ENCODE peak calls at places on chromosomes 6 and 20, in six cellular contexts. One of them, this sample, is unnamed.

GRCh38 chr6:133341607-133342158 is 100.5 kb downstream of the EYA4 start:
- DNase-seq in HFFc6: no peak
- DNase-seq in astrocyte: peak
- DNase-seq in thyroid gland: no peak
- DNase-seq in cardiac muscle cell: peak
- DNase-seq in lower leg skin: no peak
- DNase-seq in this sample: peak

GRCh38 chr6:37525460-37526357 is 26.0 kb upstream of the CCDC167 start:
- DNase-seq in HFFc6: no peak
- DNase-seq in astrocyte: no peak
- DNase-seq in thyroid gland: no peak
- DNase-seq in cardiac muscle cell: peak
- DNase-seq in lower leg skin: no peak
- DNase-seq in this sample: peak

GRCh38 chr6:26299286-26300042 is 65.5 kb upstream of the BTN3A2 start:
- DNase-seq in HFFc6: peak
- DNase-seq in astrocyte: no peak
- DNase-seq in thyroid gland: no peak
- DNase-seq in cardiac muscle cell: no peak
- DNase-seq in lower leg skin: no peak
- DNase-seq in this sample: peak

GRCh38 chr6:29653452-29654038 is 3.3 kb upstream of the MOG start:
- DNase-seq in HFFc6: peak
- DNase-seq in astrocyte: peak
- DNase-seq in thyroid gland: peak
- DNase-seq in cardiac muscle cell: peak
- DNase-seq in lower leg skin: no peak
- DNase-seq in this sample: peak

GRCh38 chr6:140809694-140810101 is 1323.0 kb upstream of the GJE1 start:
- DNase-seq in HFFc6: no peak
- DNase-seq in astrocyte: peak
- DNase-seq in thyroid gland: no peak
- DNase-seq in cardiac muscle cell: no peak
- DNase-seq in lower leg skin: no peak
- DNase-seq in this sample: no peak

GRCh38 chr6:168294901-168295300 is 24.7 kb downstream of the DACT2 start:
- DNase-seq in HFFc6: no peak
- DNase-seq in astrocyte: no peak
- DNase-seq in thyroid gland: no peak
- DNase-seq in cardiac muscle cell: no peak
- DNase-seq in lower leg skin: peak
- DNase-seq in this sample: no peak

GRCh38 chr6:16322666-16323312 is 84.4 kb downstream of the GMPR start:
- DNase-seq in HFFc6: peak
- DNase-seq in astrocyte: peak
- DNase-seq in thyroid gland: peak
- DNase-seq in cardiac muscle cell: peak
- DNase-seq in lower leg skin: peak
- DNase-seq in this sample: peak

GRCh38 chr6:1872649-1873131 is 263.0 kb downstream of the FOXC1 start:
- DNase-seq in HFFc6: peak
- DNase-seq in astrocyte: peak
- DNase-seq in thyroid gland: no peak
- DNase-seq in cardiac muscle cell: peak
- DNase-seq in lower leg skin: no peak
- DNase-seq in this sample: peak

GRCh38 chr20:64244281-64244805 is 11.2 kb upstream of the PCMTD2 start:
- DNase-seq in HFFc6: no peak
- DNase-seq in astrocyte: no peak
- DNase-seq in thyroid gland: no peak
- DNase-seq in cardiac muscle cell: no peak
- DNase-seq in lower leg skin: peak
- DNase-seq in this sample: no peak

GRCh38 chr6:139490482-139490881 is 116.0 kb upstream of the CITED2 start:
- DNase-seq in HFFc6: no peak
- DNase-seq in astrocyte: no peak
- DNase-seq in thyroid gland: no peak
- DNase-seq in cardiac muscle cell: no peak
- DNase-seq in lower leg skin: no peak
- DNase-seq in this sample: peak

GRCh38 chr6:43076928-43077809 is 1.1 kb downstream of the PTK7 start:
- DNase-seq in HFFc6: no peak
- DNase-seq in astrocyte: peak
- DNase-seq in thyroid gland: peak
- DNase-seq in cardiac muscle cell: peak
- DNase-seq in lower leg skin: no peak
- DNase-seq in this sample: peak

GRCh38 chr6:170068496-170068895 is 222.4 kb downstream of the DLL1 start:
- DNase-seq in HFFc6: no peak
- DNase-seq in astrocyte: no peak
- DNase-seq in thyroid gland: no peak
- DNase-seq in cardiac muscle cell: no peak
- DNase-seq in lower leg skin: peak
- DNase-seq in this sample: no peak

GRCh38 chr6:127079681-127080080 is 38.8 kb upstream of the RSPO3 start:
- DNase-seq in HFFc6: no peak
- DNase-seq in astrocyte: no peak
- DNase-seq in thyroid gland: no peak
- DNase-seq in cardiac muscle cell: no peak
- DNase-seq in lower leg skin: no peak
- DNase-seq in this sample: no peak

GRCh38 chr20:40472905-40473304 is 216.1 kb downstream of the MAFB start:
- DNase-seq in HFFc6: no peak
- DNase-seq in astrocyte: no peak
- DNase-seq in thyroid gland: no peak
- DNase-seq in cardiac muscle cell: no peak
- DNase-seq in lower leg skin: no peak
- DNase-seq in this sample: no peak

GRCh38 chr6:82006027-82006738 is 241.4 kb downstream of the IBTK start:
- DNase-seq in HFFc6: peak
- DNase-seq in astrocyte: no peak
- DNase-seq in thyroid gland: peak
- DNase-seq in cardiac muscle cell: peak
- DNase-seq in lower leg skin: no peak
- DNase-seq in this sample: peak

GRCh38 chr6:161080263-161080970 is 88.8 kb downstream of the MAP3K4 start:
- DNase-seq in HFFc6: no peak
- DNase-seq in astrocyte: no peak
- DNase-seq in thyroid gland: no peak
- DNase-seq in cardiac muscle cell: no peak
- DNase-seq in lower leg skin: no peak
- DNase-seq in this sample: no peak

GRCh38 chr6:142871910-142872331 is 73.1 kb downstream of the HIVEP2 start:
- DNase-seq in HFFc6: peak
- DNase-seq in astrocyte: peak
- DNase-seq in thyroid gland: no peak
- DNase-seq in cardiac muscle cell: no peak
- DNase-seq in lower leg skin: no peak
- DNase-seq in this sample: peak

DNA sequence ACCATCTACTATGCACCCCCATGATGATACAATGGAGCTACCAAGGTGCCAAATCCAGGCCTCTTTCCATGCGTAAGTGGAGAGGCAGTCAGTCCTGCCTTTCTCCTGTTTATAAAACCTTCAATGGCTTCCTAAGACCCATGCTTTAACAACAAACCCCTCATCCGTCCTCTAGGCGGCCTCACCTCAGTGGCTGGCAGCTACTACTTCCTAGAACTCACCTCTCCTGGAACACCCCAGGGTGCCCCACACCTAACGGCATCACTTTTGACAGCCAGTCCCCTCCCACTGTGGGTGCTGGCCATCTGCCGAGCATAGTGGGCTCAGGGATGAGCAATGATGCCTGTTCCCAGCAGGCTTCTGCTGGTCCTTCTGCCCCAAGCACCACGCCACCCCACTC is 80.0 kb upstream of the TAB2 start:
- DNase-seq in HFFc6: no peak
- DNase-seq in astrocyte: no peak
- DNase-seq in thyroid gland: no peak
- DNase-seq in cardiac muscle cell: no peak
- DNase-seq in lower leg skin: no peak
- DNase-seq in this sample: no peak
- TF ChIP-seq CTCF in HFFc6: no peak
- TF ChIP-seq CTCF in astrocyte: no peak
- TF ChIP-seq CTCF in thyroid gland: no peak
- TF ChIP-seq CTCF in cardiac muscle cell: no peak
- TF ChIP-seq CTCF in lower leg skin: no peak
- TF ChIP-seq CTCF in this sample: no peak

GRCh38 chr6:12158686-12159415 is 131.3 kb upstream of the EDN1 start:
- DNase-seq in HFFc6: no peak
- DNase-seq in astrocyte: no peak
- DNase-seq in thyroid gland: no peak
- DNase-seq in cardiac muscle cell: no peak
- DNase-seq in lower leg skin: no peak
- DNase-seq in this sample: no peak
- TF ChIP-seq CTCF in HFFc6: peak
- TF ChIP-seq CTCF in astrocyte: no peak
- TF ChIP-seq CTCF in thyroid gland: no peak
- TF ChIP-seq CTCF in cardiac muscle cell: no peak
- TF ChIP-seq CTCF in lower leg skin: no peak
- TF ChIP-seq CTCF in this sample: no peak

GRCh38 chr20:34302723-34303528 is at the start of gene AHCY:
- DNase-seq in HFFc6: peak
- DNase-seq in astrocyte: peak
- DNase-seq in thyroid gland: peak
- DNase-seq in cardiac muscle cell: peak
- DNase-seq in lower leg skin: peak
- DNase-seq in this sample: peak
- TF ChIP-seq CTCF in HFFc6: no peak
- TF ChIP-seq CTCF in astrocyte: no peak
- TF ChIP-seq CTCF in thyroid gland: no peak
- TF ChIP-seq CTCF in cardiac muscle cell: no peak
- TF ChIP-seq CTCF in lower leg skin: no peak
- TF ChIP-seq CTCF in this sample: no peak

GRCh38 chr6:40586800-40587201 is 363 bp downstream of the LRFN2 start:
- DNase-seq in HFFc6: no peak
- DNase-seq in astrocyte: no peak
- DNase-seq in thyroid gland: peak
- DNase-seq in cardiac muscle cell: peak
- DNase-seq in lower leg skin: no peak
- DNase-seq in this sample: no peak
- TF ChIP-seq CTCF in HFFc6: no peak
- TF ChIP-seq CTCF in astrocyte: no peak
- TF ChIP-seq CTCF in thyroid gland: no peak
- TF ChIP-seq CTCF in cardiac muscle cell: no peak
- TF ChIP-seq CTCF in lower leg skin: no peak
- TF ChIP-seq CTCF in this sample: no peak

DNA sequence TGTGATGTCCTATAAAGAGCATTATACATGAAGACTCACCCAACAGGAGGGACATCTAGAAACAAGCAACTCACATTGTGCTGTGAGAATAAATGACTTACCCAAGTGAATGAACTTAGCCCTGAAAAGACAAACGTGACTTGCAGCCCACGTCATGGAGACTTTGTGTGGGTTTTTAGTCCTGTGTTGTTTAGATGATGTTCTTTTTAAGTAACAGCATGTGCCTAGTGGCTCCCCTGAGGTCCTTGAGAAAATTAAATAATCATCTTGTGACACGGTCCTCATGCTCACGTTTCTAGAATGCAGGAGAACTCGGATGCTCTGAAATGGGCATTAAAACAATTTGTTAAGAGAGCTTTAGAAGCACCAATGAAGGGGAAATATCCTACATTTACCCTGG is 165.1 kb downstream of the SASH1 start:
- DNase-seq in HFFc6: no peak
- DNase-seq in astrocyte: peak
- DNase-seq in thyroid gland: no peak
- DNase-seq in cardiac muscle cell: no peak
- DNase-seq in lower leg skin: no peak
- DNase-seq in this sample: peak
- TF ChIP-seq CTCF in HFFc6: no peak
- TF ChIP-seq CTCF in astrocyte: no peak
- TF ChIP-seq CTCF in thyroid gland: no peak
- TF ChIP-seq CTCF in cardiac muscle cell: no peak
- TF ChIP-seq CTCF in lower leg skin: no peak
- TF ChIP-seq CTCF in this sample: no peak

This sample was measured in fibroblast of the aortic adventitia.